ENCODE peak calls at places on chromosomes 1 and 21, in nine cellular contexts. H, P, O, C, R, V, E, Q and G are unnamed samples.

GRCh38 chr1:184664042-184664659 is 90.5 kb downstream of the EDEM3 start:
- DNase-seq in E (peak; percentile 80), O (peak; percentile 85), V (peak; percentile 72), H (peak; percentile 85), P (no peak), Q (peak; percentile 19), C (peak; percentile 29), R (peak; percentile 73), G (no peak)

GRCh38 chr1:40635763-40636500 is 29.6 kb downstream of the RIMS3 start:
- DNase-seq in P (no peak), C (no peak), H (no peak), E (no peak), R (no peak), V (no peak), Q (no peak), O (no peak), G (no peak)

GRCh38 chr1:156703741-156704140 is 1.6 kb downstream of the CRABP2 start:
- DNase-seq in E (no peak), P (no peak), Q (no peak), H (no peak), V (peak; percentile 69), R (no peak), C (no peak), O (no peak), G (no peak)

GRCh38 chr1:45348966-45349677 is 8.9 kb upstream of the MUTYH start:
- DNase-seq in P (no peak), H (no peak), V (no peak), R (no peak), C (no peak), O (peak; percentile 42), Q (peak; percentile 14), E (no peak), G (no peak)

GRCh38 chr1:198102454-198102791 is 54.4 kb upstream of the NEK7 start:
- DNase-seq in E (no peak), O (no peak), P (no peak), Q (no peak), C (no peak), V (no peak), R (no peak), H (no peak), G (no peak)

GRCh38 chr1:222417264-222417663 is 130.6 kb downstream of the HHIPL2 start:
- DNase-seq in R (no peak), Q (no peak), H (no peak), E (no peak), O (no peak), C (no peak), P (no peak), V (no peak), G (no peak)

GRCh38 chr1:89734437-89734836 is 86.4 kb upstream of the LRRC8D start:
- DNase-seq in R (no peak), O (no peak), E (no peak), P (no peak), H (no peak), C (no peak), V (no peak), Q (no peak), G (no peak)

GRCh38 chr1:65527211-65527610 is 106.7 kb downstream of the LEPR start:
- DNase-seq in O (no peak), P (no peak), C (no peak), Q (peak; percentile 54), E (no peak), R (no peak), H (no peak), V (peak; percentile 40), G (peak; percentile 46)

GRCh38 chr1:73065585-73065984 is 783.2 kb upstream of the NEGR1 start:
- DNase-seq in Q (no peak), H (no peak), V (no peak), R (no peak), O (no peak), C (no peak), E (no peak), P (no peak), G (no peak)

GRCh38 chr1:207355060-207355459 is 33.6 kb downstream of the CD55 start:
- DNase-seq in V (no peak), C (no peak), E (no peak), Q (no peak), R (peak; percentile 26), H (peak; percentile 26), P (no peak), O (no peak), G (no peak)

GRCh38 chr1:193019442-193020026 is 39.6 kb downstream of the UCHL5 start:
- DNase-seq in P (peak; percentile 15), O (no peak), H (peak; percentile 18), R (peak; percentile 14), V (peak; percentile 85), C (peak; percentile 6), E (peak; percentile 49), Q (peak; percentile 31), G (no peak)

GRCh38 chr21:42236014-42236413 is 17.1 kb downstream of the ABCG1 start:
- DNase-seq in E (no peak), V (no peak), C (no peak), R (no peak), P (no peak), Q (no peak), H (no peak), O (no peak), G (no peak)

GRCh38 chr1:30779294-30780071 is 21.9 kb upstream of the LAPTM5 start:
- DNase-seq in P (no peak), Q (peak; percentile 34), H (peak; percentile 87), O (peak; percentile 79), R (peak; percentile 86), E (peak; percentile 89), V (peak; percentile 69), C (peak; percentile 70), G (no peak)

GRCh38 chr1:59815892-59816291 is 1.1 kb downstream of the HOOK1 start:
- DNase-seq in Q (no peak), H (no peak), V (no peak), C (no peak), O (no peak), E (no peak), P (no peak), R (no peak), G (no peak)

GRCh38 chr1:119276558-119276957 is 92.0 kb upstream of the HAO2 start:
- DNase-seq in H (no peak), E (peak; percentile 18), R (no peak), O (no peak), C (no peak), V (peak; percentile 31), P (no peak), Q (no peak), G (no peak)

GRCh38 chr1:7303554-7304347 is 467.3 kb upstream of the VAMP3 start:
- DNase-seq in Q (no peak), E (no peak), R (no peak), P (no peak), C (no peak), O (no peak), V (no peak), H (no peak), G (no peak)

GRCh38 chr1:239952348-239953307 is 139.1 kb upstream of the FMN2 start:
- DNase-seq in P (no peak), C (peak; percentile 10), R (no peak), E (peak; percentile 10), O (no peak), V (peak; percentile 3), Q (no peak), H (no peak), G (no peak)

GRCh38 chr1:216014046-216014445 is 409.2 kb downstream of the USH2A start:
- DNase-seq in O (no peak), V (no peak), P (no peak), E (no peak), C (no peak), Q (no peak), H (no peak), R (no peak), G (no peak)

GRCh38 chr1:180857947-180858768 is 54.5 kb upstream of the KIAA1614 start:
- DNase-seq in E (no peak), H (no peak), R (no peak), O (no peak), Q (no peak), V (peak; percentile 30), C (no peak), P (no peak), G (no peak)

GRCh38 chr1:67052741-67053534 is 1.0 kb downstream of the SLC35D1 start:
- DNase-seq in H (peak; percentile 18), V (peak; percentile 60), O (peak; percentile 28), E (peak; percentile 42), C (peak; percentile 47), Q (no peak), P (no peak), R (peak; percentile 16), G (no peak)

GRCh38 chr1:228472655-228473054 is 14.5 kb upstream of the RNF187 start:
- DNase-seq in O (no peak), Q (no peak), C (peak; percentile 31), V (peak; percentile 76), H (no peak), R (no peak), E (no peak), P (no peak), G (no peak)

GRCh38 chr1:19381261-19381660 is 69.1 kb downstream of the SLC66A1 start:
- DNase-seq in V (no peak), C (no peak), O (no peak), R (no peak), P (no peak), E (no peak), Q (no peak), H (no peak), G (no peak)

GRCh38 chr1:46747683-46748288 is 28.9 kb upstream of the EFCAB14 start:
- DNase-seq in P (peak; percentile 8), E (peak; percentile 21), Q (no peak), H (peak; percentile 19), V (peak; percentile 84), C (peak; percentile 68), R (no peak), O (no peak), G (no peak)
- TF ChIP-seq CTCF in P (peak; percentile 92), E (peak; percentile 28), Q (peak; percentile 50), H (no peak), V (peak; percentile 92), C (peak; percentile 79), R (no peak), O (no peak), G (peak; percentile 74)

GRCh38 chr1:113219377-113219776 is 146.4 kb downstream of the LRIG2 start:
- DNase-seq in V (no peak), Q (no peak), O (no peak), P (no peak), R (no peak), H (no peak), C (no peak), E (no peak), G (no peak)
- TF ChIP-seq CTCF in V (peak; percentile 47), Q (peak; percentile 26), O (no peak), P (peak; percentile 43), R (no peak), H (no peak), C (peak; percentile 61), E (peak; percentile 32), G (peak; percentile 12)

DNA sequence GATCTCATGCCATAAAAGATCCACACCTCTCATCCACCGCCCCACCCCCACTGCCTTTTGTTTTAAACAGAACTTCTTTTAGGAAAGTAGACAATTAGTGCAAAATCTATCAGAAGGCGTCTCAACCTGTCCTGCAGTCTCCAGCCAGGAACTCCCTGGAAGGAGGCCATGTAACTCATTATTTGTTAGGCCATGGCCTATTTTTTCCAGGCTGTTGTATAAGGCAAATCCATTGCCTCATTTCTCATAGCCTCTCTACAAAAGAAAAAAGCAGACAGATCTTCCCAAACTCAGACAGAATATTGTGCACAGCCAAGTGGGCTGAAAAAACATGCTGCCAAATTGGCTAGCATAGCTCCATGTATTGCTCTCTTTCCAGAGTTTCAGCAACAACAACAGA is 770.7 kb upstream of the CXADR start:
- DNase-seq in V (no peak), P (no peak), O (peak; percentile 76), C (no peak), Q (no peak), H (no peak), E (no peak), R (no peak), G (no peak)
- TF ChIP-seq CTCF in V (no peak), P (no peak), O (no peak), C (no peak), Q (no peak), H (no peak), E (no peak), R (no peak), G (no peak)

GRCh38 chr1:116764466-116764896 is 10.3 kb downstream of the CD2 start:
- DNase-seq in V (no peak), Q (no peak), E (peak; percentile 89), C (no peak), O (no peak), P (no peak), R (no peak), H (no peak), G (no peak)
- TF ChIP-seq CTCF in V (no peak), Q (no peak), E (no peak), C (no peak), O (no peak), P (no peak), R (no peak), H (no peak), G (no peak)